ENCODE peak calls at places on chromosomes 16 and 17, in five cellular contexts. T is HepG2, H is H1, B is K562, G is GM12878. I is an unnamed sample.

GRCh38 chr16:89410794-89411309 is 79.5 kb downstream of the ANKRD11 start:
- DNase-seq in T (peak), H (no peak), B (no peak), G (no peak), I (no peak)

GRCh38 chr17:28391401-28391800 is 14.6 kb downstream of the SLC46A1 start:
- DNase-seq in T (no peak), H (no peak), B (no peak), G (no peak), I (no peak)

GRCh38 chr17:58391302-58391984 is 25.9 kb downstream of the RNF43 start:
- DNase-seq in T (peak), H (no peak), B (peak), G (no peak), I (no peak)

GRCh38 chr16:66487580-66488235 is 60.6 kb downstream of the BEAN1 start:
- DNase-seq in T (no peak), H (no peak), B (no peak), G (no peak), I (no peak)

GRCh38 chr16:29738514-29738913 is 7.3 kb downstream of the C16orf54 start:
- DNase-seq in T (no peak), H (no peak), B (no peak), G (peak), I (no peak)

GRCh38 chr16:61575617-61576016 is 460.6 kb downstream of the CDH8 start:
- DNase-seq in T (no peak), H (no peak), B (no peak), G (no peak), I (no peak)

GRCh38 chr16:28923652-28924398 is 1.2 kb downstream of the RABEP2 start:
- DNase-seq in T (peak), H (no peak), B (peak), G (peak), I (no peak)

GRCh38 chr17:236641-237405 is 55.4 kb upstream of the DOC2B start:
- DNase-seq in T (no peak), H (peak), B (no peak), G (no peak), I (peak)

GRCh38 chr16:3092501-3092991 is 6.5 kb downstream of the ZSCAN10 start:
- DNase-seq in T (no peak), H (no peak), B (no peak), G (no peak), I (no peak)

GRCh38 chr16:57667526-57668258 is 414 bp upstream of the ADGRG3 start:
- DNase-seq in T (peak), H (peak), B (peak), G (no peak), I (peak)

GRCh38 chr17:5209396-5209795 is 17.7 kb upstream of the ZNF594 start:
- DNase-seq in T (no peak), H (no peak), B (no peak), G (no peak), I (no peak)

GRCh38 chr16:87747626-87748025 is 18.2 kb downstream of the KLHDC4 start:
- DNase-seq in T (no peak), H (no peak), B (no peak), G (no peak), I (peak)

GRCh38 chr16:714079-714478 is 839 bp upstream of the METRN start:
- DNase-seq in T (no peak), H (no peak), B (no peak), G (no peak), I (no peak)

GRCh38 chr16:65757064-65757463 is 609.4 kb upstream of the CDH5 start:
- DNase-seq in T (no peak), H (no peak), B (no peak), G (no peak), I (no peak)

GRCh38 chr16:83843657-83844056 is 35.9 kb downstream of the HSBP1 start:
- DNase-seq in T (no peak), H (no peak), B (no peak), G (no peak), I (peak)

GRCh38 chr16:56401482-56401881 is 23.9 kb downstream of the AMFR start:
- DNase-seq in T (peak), H (peak), B (peak), G (no peak), I (peak)

GRCh38 chr16:79297297-79297696 is 303.2 kb downstream of the MAF start:
- DNase-seq in T (no peak), H (no peak), B (no peak), G (no peak), I (no peak)

DNA sequence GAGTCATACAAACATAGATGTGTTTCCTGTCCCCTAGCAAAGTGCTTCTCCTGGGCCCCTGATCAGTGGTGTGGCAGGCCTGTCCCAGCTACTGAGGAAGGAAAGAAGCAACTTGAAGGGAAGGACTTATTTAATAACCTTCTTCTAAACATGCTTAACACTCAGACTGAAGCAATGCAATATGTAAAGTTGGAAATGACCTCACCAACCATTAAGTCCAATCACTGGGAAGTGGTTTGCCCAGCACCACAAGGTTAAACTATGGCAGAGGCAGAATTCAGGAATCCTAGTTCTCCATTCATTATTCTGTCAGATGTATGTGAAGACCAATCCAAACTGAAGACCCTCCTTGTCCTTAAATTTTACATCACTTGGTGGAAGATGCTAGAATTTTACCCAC is 39.1 kb downstream of the CENPV start:
- DNase-seq in T (no peak), H (no peak), B (no peak), G (no peak), I (no peak)
- TF ChIP-seq ATF2 in T (no peak), H (no peak), B (no peak), G (no peak), I (no peak)

GRCh38 chr17:35700157-35700556 is 31.3 kb upstream of the RASL10B start:
- DNase-seq in T (no peak), H (no peak), B (no peak), G (no peak), I (no peak)

GRCh38 chr17:35698800-35699199 is 32.6 kb upstream of the RASL10B start:
- DNase-seq in T (no peak), H (no peak), B (no peak), G (no peak), I (no peak)

GRCh38 chr17:35692811-35693210 is 38.6 kb upstream of the RASL10B start:
- DNase-seq in T (no peak), H (no peak), B (no peak), G (no peak), I (no peak)

GRCh38 chr17:35694906-35695305 is 36.5 kb upstream of the RASL10B start:
- DNase-seq in T (no peak), H (no peak), B (no peak), G (no peak), I (no peak)

GRCh38 chr17:35695613-35696012 is 35.8 kb upstream of the RASL10B start:
- DNase-seq in T (no peak), H (no peak), B (no peak), G (no peak), I (no peak)
- TF ChIP-seq MAX in T (no peak), H (no peak), B (no peak), G (no peak), I (no peak)

DNA sequence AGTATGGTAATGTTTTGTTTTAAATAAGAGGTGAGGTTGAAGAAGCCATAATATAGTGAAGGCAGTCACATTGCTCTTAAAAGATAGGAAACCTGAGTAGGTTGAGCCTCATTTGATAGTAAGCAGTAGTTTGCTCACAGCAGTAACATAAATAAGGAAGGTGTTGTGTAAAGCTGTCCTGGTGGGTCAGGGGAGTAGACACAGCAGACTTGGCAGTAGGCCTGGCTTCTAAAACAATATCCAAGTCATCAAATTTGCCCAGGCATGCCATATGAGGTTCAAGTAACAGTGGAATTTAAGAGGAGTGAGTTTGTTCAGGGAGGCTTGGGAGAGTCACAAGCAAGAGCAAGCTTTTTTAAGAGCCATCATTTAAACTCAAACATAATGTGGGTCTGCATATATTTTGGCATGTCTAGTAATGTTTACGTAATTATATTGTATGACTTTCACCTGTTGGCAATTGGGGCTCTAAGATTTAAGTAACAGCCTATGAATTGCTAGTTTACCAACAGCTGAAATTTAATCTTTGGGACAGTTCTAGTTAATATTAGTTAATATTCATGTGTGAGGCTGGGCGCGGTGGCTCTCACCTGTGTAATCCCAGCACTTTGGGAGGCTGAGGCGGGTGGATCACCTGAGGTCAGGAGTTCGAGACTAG is 6.6 kb downstream of the NFATC3 start:
- DNase-seq in T (peak), H (no peak), B (no peak), G (no peak), I (no peak)
- TF ChIP-seq ATF2 in T (no peak), H (no peak), B (no peak), G (no peak), I (no peak)

GRCh38 chr16:17082126-17082882 is 388.5 kb downstream of the XYLT1 start:
- DNase-seq in T (no peak), H (no peak), B (no peak), G (no peak), I (no peak)

GRCh38 chr16:17083628-17084027 is 387.1 kb downstream of the XYLT1 start:
- DNase-seq in T (no peak), H (no peak), B (no peak), G (no peak), I (peak)

GRCh38 chr16:17078950-17079631 is 391.7 kb downstream of the XYLT1 start:
- DNase-seq in T (no peak), H (no peak), B (no peak), G (no peak), I (no peak)

GRCh38 chr16:17076818-17077498 is 393.8 kb downstream of the XYLT1 start:
- DNase-seq in T (no peak), H (no peak), B (no peak), G (no peak), I (no peak)

DNA sequence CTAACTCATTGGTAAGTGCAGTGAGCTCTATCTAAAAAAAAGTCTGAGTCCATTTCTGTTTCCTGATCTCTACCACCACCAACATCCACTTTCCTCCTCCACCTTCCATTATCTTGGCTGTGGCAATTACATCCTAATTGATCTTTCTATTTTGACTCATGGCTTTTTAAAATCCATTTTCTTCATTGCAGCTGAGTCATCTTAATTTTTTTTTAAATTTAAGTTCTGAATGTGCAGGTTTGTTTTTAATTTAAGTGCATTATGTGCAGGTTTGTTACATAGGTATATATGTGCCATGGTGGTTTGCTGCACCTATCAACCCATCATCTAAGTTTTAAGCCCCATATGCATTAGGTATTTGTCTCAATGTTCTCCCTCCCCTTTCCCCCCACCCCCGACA is 390.7 kb downstream of the XYLT1 start:
- DNase-seq in T (no peak), H (no peak), B (no peak), G (no peak), I (no peak)
- TF ChIP-seq MAX in T (no peak), H (no peak), B (no peak), G (no peak), I (no peak)

GRCh38 chr16:49513040-49513439 is 139.4 kb downstream of the C16orf78 start:
- DNase-seq in T (no peak), H (no peak), B (peak), G (no peak), I (peak)
- TF ChIP-seq ATF2 in T (no peak), H (no peak), B (no peak), G (no peak), I (no peak)

GRCh38 chr17:7818746-7819645 is 15.0 kb upstream of the KDM6B start:
- DNase-seq in T (no peak), H (no peak), B (no peak), G (no peak), I (no peak)
- TF ChIP-seq MAX in T (no peak), H (no peak), B (no peak), G (no peak), I (no peak)

GRCh38 chr16:85285681-85286065 is 173.4 kb upstream of the CIBAR2 start:
- DNase-seq in T (no peak), H (no peak), B (no peak), G (no peak), I (no peak)

GRCh38 chr16:85284138-85284897 is 172.0 kb upstream of the CIBAR2 start:
- DNase-seq in T (no peak), H (no peak), B (no peak), G (no peak), I (no peak)

GRCh38 chr16:85288341-85288868 is 176.1 kb upstream of the CIBAR2 start:
- DNase-seq in T (no peak), H (no peak), B (no peak), G (no peak), I (no peak)

GRCh38 chr16:85286970-85287814 is 174.9 kb upstream of the CIBAR2 start:
- DNase-seq in T (no peak), H (no peak), B (peak), G (no peak), I (no peak)

GRCh38 chr16:85286066-85286712 is 173.9 kb upstream of the CIBAR2 start:
- DNase-seq in T (no peak), H (no peak), B (no peak), G (no peak), I (no peak)
- TF ChIP-seq ATF2 in T (no peak), H (no peak), B (no peak), G (no peak), I (no peak)

DNA sequence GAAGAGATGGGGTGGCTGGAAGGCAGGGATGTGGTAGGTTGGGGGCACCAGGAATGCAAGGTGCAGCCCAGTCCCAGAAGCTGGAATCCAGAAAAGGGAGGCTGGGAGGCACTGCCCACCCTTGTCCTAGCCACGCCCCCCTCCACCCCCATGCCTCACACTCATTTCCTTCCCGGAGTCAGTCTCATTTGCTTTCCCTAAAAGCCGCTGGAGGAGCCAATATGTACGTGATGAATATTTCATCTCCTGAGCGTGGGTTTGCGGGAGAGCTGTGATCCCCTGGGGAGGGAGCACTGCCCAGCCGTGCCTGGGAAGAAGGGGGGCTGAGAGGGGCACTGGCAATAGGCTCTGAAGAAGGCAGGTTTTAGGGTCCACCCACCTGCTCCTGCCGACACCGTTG is 124.5 kb upstream of the LHX1 start:
- DNase-seq in T (no peak), H (no peak), B (no peak), G (no peak), I (peak)
- TF ChIP-seq MAX in T (no peak), H (no peak), B (no peak), G (no peak), I (no peak)

GRCh38 chr16:23155445-23156049 is 6.3 kb upstream of the USP31 start:
- DNase-seq in T (no peak), H (peak), B (no peak), G (no peak), I (peak)
- TF ChIP-seq ATF2 in T (no peak), H (no peak), B (no peak), G (no peak), I (no peak)